ENCODE peak calls at places on chromosome 19, in ten cellular contexts. One of them, this sample, is unnamed.

GRCh38 chr19:54154603-54155345 is 4.7 kb downstream of the LENG1 start:
- DNase-seq in HFF-Myc: no peak
- DNase-seq in aorta: no peak
- DNase-seq in stimulated activated CD4-positive, alpha-beta T cell treated with anti-CD3 and anti-CD28 coated beads, TNF-alpha, amount 100 ng/mL, for 48 hours: no peak
- DNase-seq in smooth muscle cell of the brain vasculature: no peak
- DNase-seq in AG09319: no peak
- DNase-seq in CD8-positive, alpha-beta memory T cell: no peak
- DNase-seq in hepatocyte: no peak
- DNase-seq in activated T-helper 1 cell treated with Interleukin-2 at 50 U/mL for 16 hours: no peak
- DNase-seq in heart right ventricle: no peak
- DNase-seq in this sample: no peak

GRCh38 chr19:29817316-29817715 is 5.5 kb downstream of the CCNE1 start:
- DNase-seq in HFF-Myc: no peak
- DNase-seq in aorta: no peak
- DNase-seq in stimulated activated CD4-positive, alpha-beta T cell treated with anti-CD3 and anti-CD28 coated beads, TNF-alpha, amount 100 ng/mL, for 48 hours: no peak
- DNase-seq in smooth muscle cell of the brain vasculature: no peak
- DNase-seq in AG09319: no peak
- DNase-seq in CD8-positive, alpha-beta memory T cell: no peak
- DNase-seq in hepatocyte: no peak
- DNase-seq in activated T-helper 1 cell treated with Interleukin-2 at 50 U/mL for 16 hours: no peak
- DNase-seq in heart right ventricle: no peak
- DNase-seq in this sample: peak; percentile 92

GRCh38 chr19:36638862-36639510 is 27.7 kb downstream of the ZNF461 start:
- DNase-seq in HFF-Myc: no peak
- DNase-seq in aorta: no peak
- DNase-seq in stimulated activated CD4-positive, alpha-beta T cell treated with anti-CD3 and anti-CD28 coated beads, TNF-alpha, amount 100 ng/mL, for 48 hours: no peak
- DNase-seq in smooth muscle cell of the brain vasculature: no peak
- DNase-seq in AG09319: no peak
- DNase-seq in CD8-positive, alpha-beta memory T cell: no peak
- DNase-seq in hepatocyte: no peak
- DNase-seq in activated T-helper 1 cell treated with Interleukin-2 at 50 U/mL for 16 hours: no peak
- DNase-seq in heart right ventricle: no peak
- DNase-seq in this sample: no peak

GRCh38 chr19:30085394-30085793 is 143.4 kb downstream of the URI1 start:
- DNase-seq in HFF-Myc: no peak
- DNase-seq in aorta: peak; percentile 55
- DNase-seq in stimulated activated CD4-positive, alpha-beta T cell treated with anti-CD3 and anti-CD28 coated beads, TNF-alpha, amount 100 ng/mL, for 48 hours: no peak
- DNase-seq in smooth muscle cell of the brain vasculature: no peak
- DNase-seq in AG09319: no peak
- DNase-seq in CD8-positive, alpha-beta memory T cell: no peak
- DNase-seq in hepatocyte: no peak
- DNase-seq in activated T-helper 1 cell treated with Interleukin-2 at 50 U/mL for 16 hours: no peak
- DNase-seq in heart right ventricle: no peak
- DNase-seq in this sample: no peak

GRCh38 chr19:31591258-31591657 is 242.0 kb upstream of the TSHZ3 start:
- DNase-seq in HFF-Myc: no peak
- DNase-seq in aorta: no peak
- DNase-seq in stimulated activated CD4-positive, alpha-beta T cell treated with anti-CD3 and anti-CD28 coated beads, TNF-alpha, amount 100 ng/mL, for 48 hours: no peak
- DNase-seq in smooth muscle cell of the brain vasculature: no peak
- DNase-seq in AG09319: no peak
- DNase-seq in CD8-positive, alpha-beta memory T cell: no peak
- DNase-seq in hepatocyte: no peak
- DNase-seq in activated T-helper 1 cell treated with Interleukin-2 at 50 U/mL for 16 hours: no peak
- DNase-seq in heart right ventricle: no peak
- DNase-seq in this sample: no peak

GRCh38 chr19:51552996-51553725 is 17.9 kb upstream of the ZNF175 start:
- DNase-seq in HFF-Myc: peak; percentile 53
- DNase-seq in aorta: peak; percentile 89
- DNase-seq in stimulated activated CD4-positive, alpha-beta T cell treated with anti-CD3 and anti-CD28 coated beads, TNF-alpha, amount 100 ng/mL, for 48 hours: peak; percentile 48
- DNase-seq in smooth muscle cell of the brain vasculature: no peak
- DNase-seq in AG09319: no peak
- DNase-seq in CD8-positive, alpha-beta memory T cell: no peak
- DNase-seq in hepatocyte: peak; percentile 72
- DNase-seq in activated T-helper 1 cell treated with Interleukin-2 at 50 U/mL for 16 hours: no peak
- DNase-seq in heart right ventricle: peak; percentile 74
- DNase-seq in this sample: peak; percentile 90

GRCh38 chr19:35592226-35592625 is 6.3 kb downstream of the PMIS2 start:
- DNase-seq in HFF-Myc: no peak
- DNase-seq in aorta: no peak
- DNase-seq in stimulated activated CD4-positive, alpha-beta T cell treated with anti-CD3 and anti-CD28 coated beads, TNF-alpha, amount 100 ng/mL, for 48 hours: no peak
- DNase-seq in smooth muscle cell of the brain vasculature: no peak
- DNase-seq in AG09319: no peak
- DNase-seq in CD8-positive, alpha-beta memory T cell: no peak
- DNase-seq in hepatocyte: peak; percentile 64
- DNase-seq in activated T-helper 1 cell treated with Interleukin-2 at 50 U/mL for 16 hours: no peak
- DNase-seq in heart right ventricle: no peak
- DNase-seq in this sample: no peak

GRCh38 chr19:892243-892996 is 567 bp downstream of the MED16 start:
- DNase-seq in HFF-Myc: no peak
- DNase-seq in aorta: no peak
- DNase-seq in stimulated activated CD4-positive, alpha-beta T cell treated with anti-CD3 and anti-CD28 coated beads, TNF-alpha, amount 100 ng/mL, for 48 hours: no peak
- DNase-seq in smooth muscle cell of the brain vasculature: no peak
- DNase-seq in AG09319: no peak
- DNase-seq in CD8-positive, alpha-beta memory T cell: peak; percentile 39
- DNase-seq in hepatocyte: no peak
- DNase-seq in activated T-helper 1 cell treated with Interleukin-2 at 50 U/mL for 16 hours: no peak
- DNase-seq in heart right ventricle: no peak
- DNase-seq in this sample: no peak

GRCh38 chr19:18349524-18350128 is 9.2 kb downstream of the PGPEP1 start:
- DNase-seq in HFF-Myc: no peak
- DNase-seq in aorta: peak; percentile 86
- DNase-seq in stimulated activated CD4-positive, alpha-beta T cell treated with anti-CD3 and anti-CD28 coated beads, TNF-alpha, amount 100 ng/mL, for 48 hours: peak; percentile 19
- DNase-seq in smooth muscle cell of the brain vasculature: peak; percentile 46
- DNase-seq in AG09319: no peak
- DNase-seq in CD8-positive, alpha-beta memory T cell: no peak
- DNase-seq in hepatocyte: peak; percentile 71
- DNase-seq in activated T-helper 1 cell treated with Interleukin-2 at 50 U/mL for 16 hours: no peak
- DNase-seq in heart right ventricle: peak; percentile 48
- DNase-seq in this sample: peak; percentile 76

GRCh38 chr19:1671716-1672037 is 19.3 kb upstream of the TCF3 start:
- DNase-seq in HFF-Myc: no peak
- DNase-seq in aorta: no peak
- DNase-seq in stimulated activated CD4-positive, alpha-beta T cell treated with anti-CD3 and anti-CD28 coated beads, TNF-alpha, amount 100 ng/mL, for 48 hours: no peak
- DNase-seq in smooth muscle cell of the brain vasculature: no peak
- DNase-seq in AG09319: no peak
- DNase-seq in CD8-positive, alpha-beta memory T cell: no peak
- DNase-seq in hepatocyte: no peak
- DNase-seq in activated T-helper 1 cell treated with Interleukin-2 at 50 U/mL for 16 hours: no peak
- DNase-seq in heart right ventricle: no peak
- DNase-seq in this sample: no peak

GRCh38 chr19:41753159-41753558 is 2.2 kb upstream of the CEACAM6 start:
- DNase-seq in HFF-Myc: no peak
- DNase-seq in aorta: peak; percentile 83
- DNase-seq in stimulated activated CD4-positive, alpha-beta T cell treated with anti-CD3 and anti-CD28 coated beads, TNF-alpha, amount 100 ng/mL, for 48 hours: peak; percentile 78
- DNase-seq in smooth muscle cell of the brain vasculature: no peak
- DNase-seq in AG09319: no peak
- DNase-seq in CD8-positive, alpha-beta memory T cell: peak; percentile 56
- DNase-seq in hepatocyte: peak; percentile 31
- DNase-seq in activated T-helper 1 cell treated with Interleukin-2 at 50 U/mL for 16 hours: peak; percentile 58
- DNase-seq in heart right ventricle: no peak
- DNase-seq in this sample: peak; percentile 18

GRCh38 chr19:48714759-48715261 is 4.7 kb downstream of the MAMSTR start:
- DNase-seq in HFF-Myc: no peak
- DNase-seq in aorta: no peak
- DNase-seq in stimulated activated CD4-positive, alpha-beta T cell treated with anti-CD3 and anti-CD28 coated beads, TNF-alpha, amount 100 ng/mL, for 48 hours: no peak
- DNase-seq in smooth muscle cell of the brain vasculature: no peak
- DNase-seq in AG09319: no peak
- DNase-seq in CD8-positive, alpha-beta memory T cell: no peak
- DNase-seq in hepatocyte: no peak
- DNase-seq in activated T-helper 1 cell treated with Interleukin-2 at 50 U/mL for 16 hours: no peak
- DNase-seq in heart right ventricle: no peak
- DNase-seq in this sample: no peak

GRCh38 chr19:7691497-7691896 is 10.4 kb downstream of the FCER2 start:
- DNase-seq in HFF-Myc: no peak
- DNase-seq in aorta: no peak
- DNase-seq in stimulated activated CD4-positive, alpha-beta T cell treated with anti-CD3 and anti-CD28 coated beads, TNF-alpha, amount 100 ng/mL, for 48 hours: no peak
- DNase-seq in smooth muscle cell of the brain vasculature: no peak
- DNase-seq in AG09319: no peak
- DNase-seq in CD8-positive, alpha-beta memory T cell: peak; percentile 29
- DNase-seq in hepatocyte: no peak
- DNase-seq in activated T-helper 1 cell treated with Interleukin-2 at 50 U/mL for 16 hours: no peak
- DNase-seq in heart right ventricle: no peak
- DNase-seq in this sample: no peak

GRCh38 chr19:14519860-14520407 is 1.7 kb upstream of the DNAJB1 start:
- DNase-seq in HFF-Myc: no peak
- DNase-seq in aorta: no peak
- DNase-seq in stimulated activated CD4-positive, alpha-beta T cell treated with anti-CD3 and anti-CD28 coated beads, TNF-alpha, amount 100 ng/mL, for 48 hours: no peak
- DNase-seq in smooth muscle cell of the brain vasculature: no peak
- DNase-seq in AG09319: no peak
- DNase-seq in CD8-positive, alpha-beta memory T cell: no peak
- DNase-seq in hepatocyte: no peak
- DNase-seq in activated T-helper 1 cell treated with Interleukin-2 at 50 U/mL for 16 hours: no peak
- DNase-seq in heart right ventricle: no peak
- DNase-seq in this sample: peak; percentile 77

GRCh38 chr19:44845612-44846454 is at the start of gene NECTIN2:
- DNase-seq in HFF-Myc: peak; percentile 96
- DNase-seq in aorta: peak; percentile 100
- DNase-seq in stimulated activated CD4-positive, alpha-beta T cell treated with anti-CD3 and anti-CD28 coated beads, TNF-alpha, amount 100 ng/mL, for 48 hours: peak; percentile 97
- DNase-seq in smooth muscle cell of the brain vasculature: peak; percentile 97
- DNase-seq in AG09319: peak; percentile 98
- DNase-seq in CD8-positive, alpha-beta memory T cell: peak; percentile 75
- DNase-seq in hepatocyte: peak; percentile 100
- DNase-seq in activated T-helper 1 cell treated with Interleukin-2 at 50 U/mL for 16 hours: peak; percentile 37
- DNase-seq in heart right ventricle: peak; percentile 100
- DNase-seq in this sample: peak; percentile 99

GRCh38 chr19:1645299-1645698 is 7.1 kb downstream of the TCF3 start:
- DNase-seq in HFF-Myc: no peak
- DNase-seq in aorta: no peak
- DNase-seq in stimulated activated CD4-positive, alpha-beta T cell treated with anti-CD3 and anti-CD28 coated beads, TNF-alpha, amount 100 ng/mL, for 48 hours: no peak
- DNase-seq in smooth muscle cell of the brain vasculature: no peak
- DNase-seq in AG09319: no peak
- DNase-seq in CD8-positive, alpha-beta memory T cell: no peak
- DNase-seq in hepatocyte: no peak
- DNase-seq in activated T-helper 1 cell treated with Interleukin-2 at 50 U/mL for 16 hours: no peak
- DNase-seq in heart right ventricle: no peak
- DNase-seq in this sample: no peak

GRCh38 chr19:426725-427445 is 17.9 kb upstream of the C2CD4C start:
- DNase-seq in HFF-Myc: no peak
- DNase-seq in aorta: peak; percentile 65
- DNase-seq in stimulated activated CD4-positive, alpha-beta T cell treated with anti-CD3 and anti-CD28 coated beads, TNF-alpha, amount 100 ng/mL, for 48 hours: no peak
- DNase-seq in smooth muscle cell of the brain vasculature: no peak
- DNase-seq in AG09319: no peak
- DNase-seq in CD8-positive, alpha-beta memory T cell: no peak
- DNase-seq in hepatocyte: no peak
- DNase-seq in activated T-helper 1 cell treated with Interleukin-2 at 50 U/mL for 16 hours: no peak
- DNase-seq in heart right ventricle: no peak
- DNase-seq in this sample: no peak

GRCh38 chr19:19120308-19121156 is 17.7 kb downstream of the TMEM161A start:
- DNase-seq in HFF-Myc: no peak
- DNase-seq in aorta: no peak
- DNase-seq in stimulated activated CD4-positive, alpha-beta T cell treated with anti-CD3 and anti-CD28 coated beads, TNF-alpha, amount 100 ng/mL, for 48 hours: no peak
- DNase-seq in smooth muscle cell of the brain vasculature: no peak
- DNase-seq in AG09319: no peak
- DNase-seq in CD8-positive, alpha-beta memory T cell: no peak
- DNase-seq in hepatocyte: peak; percentile 72
- DNase-seq in activated T-helper 1 cell treated with Interleukin-2 at 50 U/mL for 16 hours: no peak
- DNase-seq in heart right ventricle: no peak
- DNase-seq in this sample: peak; percentile 45

GRCh38 chr19:37954421-37954874 is 47.4 kb downstream of the SIPA1L3 start:
- DNase-seq in HFF-Myc: no peak
- DNase-seq in aorta: no peak
- DNase-seq in stimulated activated CD4-positive, alpha-beta T cell treated with anti-CD3 and anti-CD28 coated beads, TNF-alpha, amount 100 ng/mL, for 48 hours: no peak
- DNase-seq in smooth muscle cell of the brain vasculature: no peak
- DNase-seq in AG09319: no peak
- DNase-seq in CD8-positive, alpha-beta memory T cell: no peak
- DNase-seq in hepatocyte: no peak
- DNase-seq in activated T-helper 1 cell treated with Interleukin-2 at 50 U/mL for 16 hours: no peak
- DNase-seq in heart right ventricle: no peak
- DNase-seq in this sample: no peak

GRCh38 chr19:45075215-45076028 is 856 bp downstream of the ZNF296 start:
- DNase-seq in HFF-Myc: no peak
- DNase-seq in aorta: peak; percentile 85
- DNase-seq in stimulated activated CD4-positive, alpha-beta T cell treated with anti-CD3 and anti-CD28 coated beads, TNF-alpha, amount 100 ng/mL, for 48 hours: peak; percentile 34
- DNase-seq in smooth muscle cell of the brain vasculature: no peak
- DNase-seq in AG09319: no peak
- DNase-seq in CD8-positive, alpha-beta memory T cell: peak; percentile 40
- DNase-seq in hepatocyte: peak; percentile 77
- DNase-seq in activated T-helper 1 cell treated with Interleukin-2 at 50 U/mL for 16 hours: no peak
- DNase-seq in heart right ventricle: peak; percentile 55
- DNase-seq in this sample: no peak

GRCh38 chr19:46211201-46211881 is 18.2 kb upstream of the IGFL1 start:
- DNase-seq in HFF-Myc: no peak
- DNase-seq in aorta: peak; percentile 53
- DNase-seq in stimulated activated CD4-positive, alpha-beta T cell treated with anti-CD3 and anti-CD28 coated beads, TNF-alpha, amount 100 ng/mL, for 48 hours: no peak
- DNase-seq in smooth muscle cell of the brain vasculature: no peak
- DNase-seq in AG09319: no peak
- DNase-seq in CD8-positive, alpha-beta memory T cell: no peak
- DNase-seq in hepatocyte: peak; percentile 80
- DNase-seq in activated T-helper 1 cell treated with Interleukin-2 at 50 U/mL for 16 hours: no peak
- DNase-seq in heart right ventricle: no peak
- DNase-seq in this sample: peak; percentile 96

GRCh38 chr19:38304352-38304865 is 358 bp downstream of the C19orf33 start:
- DNase-seq in HFF-Myc: no peak
- DNase-seq in aorta: no peak
- DNase-seq in stimulated activated CD4-positive, alpha-beta T cell treated with anti-CD3 and anti-CD28 coated beads, TNF-alpha, amount 100 ng/mL, for 48 hours: no peak
- DNase-seq in smooth muscle cell of the brain vasculature: no peak
- DNase-seq in AG09319: no peak
- DNase-seq in CD8-positive, alpha-beta memory T cell: no peak
- DNase-seq in hepatocyte: no peak
- DNase-seq in activated T-helper 1 cell treated with Interleukin-2 at 50 U/mL for 16 hours: no peak
- DNase-seq in heart right ventricle: no peak
- DNase-seq in this sample: no peak

GRCh38 chr19:47106819-47107200 is 6.8 kb downstream of the ZC3H4 start:
- DNase-seq in HFF-Myc: no peak
- DNase-seq in aorta: no peak
- DNase-seq in stimulated activated CD4-positive, alpha-beta T cell treated with anti-CD3 and anti-CD28 coated beads, TNF-alpha, amount 100 ng/mL, for 48 hours: no peak
- DNase-seq in smooth muscle cell of the brain vasculature: no peak
- DNase-seq in AG09319: no peak
- DNase-seq in CD8-positive, alpha-beta memory T cell: no peak
- DNase-seq in hepatocyte: no peak
- DNase-seq in activated T-helper 1 cell treated with Interleukin-2 at 50 U/mL for 16 hours: no peak
- DNase-seq in heart right ventricle: no peak
- DNase-seq in this sample: no peak

GRCh38 chr19:51421229-51422052 is 4.0 kb upstream of the SIGLEC10 start:
- DNase-seq in HFF-Myc: no peak
- DNase-seq in aorta: no peak
- DNase-seq in stimulated activated CD4-positive, alpha-beta T cell treated with anti-CD3 and anti-CD28 coated beads, TNF-alpha, amount 100 ng/mL, for 48 hours: no peak
- DNase-seq in smooth muscle cell of the brain vasculature: no peak
- DNase-seq in AG09319: no peak
- DNase-seq in CD8-positive, alpha-beta memory T cell: peak; percentile 4
- DNase-seq in hepatocyte: no peak
- DNase-seq in activated T-helper 1 cell treated with Interleukin-2 at 50 U/mL for 16 hours: no peak
- DNase-seq in heart right ventricle: no peak
- DNase-seq in this sample: no peak

GRCh38 chr19:39409207-39409885 is 2.7 kb downstream of the ZFP36 start:
- DNase-seq in HFF-Myc: no peak
- DNase-seq in aorta: peak; percentile 97
- DNase-seq in stimulated activated CD4-positive, alpha-beta T cell treated with anti-CD3 and anti-CD28 coated beads, TNF-alpha, amount 100 ng/mL, for 48 hours: peak; percentile 81
- DNase-seq in smooth muscle cell of the brain vasculature: no peak
- DNase-seq in AG09319: no peak
- DNase-seq in CD8-positive, alpha-beta memory T cell: peak; percentile 86
- DNase-seq in hepatocyte: peak; percentile 96
- DNase-seq in activated T-helper 1 cell treated with Interleukin-2 at 50 U/mL for 16 hours: peak; percentile 68
- DNase-seq in heart right ventricle: peak; percentile 90
- DNase-seq in this sample: peak; percentile 89

GRCh38 chr19:50932018-50932689 is 20.7 kb downstream of the KLK5 start:
- DNase-seq in HFF-Myc: no peak
- DNase-seq in aorta: no peak
- DNase-seq in stimulated activated CD4-positive, alpha-beta T cell treated with anti-CD3 and anti-CD28 coated beads, TNF-alpha, amount 100 ng/mL, for 48 hours: no peak
- DNase-seq in smooth muscle cell of the brain vasculature: no peak
- DNase-seq in AG09319: no peak
- DNase-seq in CD8-positive, alpha-beta memory T cell: no peak
- DNase-seq in hepatocyte: no peak
- DNase-seq in activated T-helper 1 cell treated with Interleukin-2 at 50 U/mL for 16 hours: no peak
- DNase-seq in heart right ventricle: no peak
- DNase-seq in this sample: no peak

GRCh38 chr19:45211751-45212381 is 33.3 kb downstream of the BLOC1S3 start:
- DNase-seq in HFF-Myc: no peak
- DNase-seq in aorta: peak; percentile 80
- DNase-seq in stimulated activated CD4-positive, alpha-beta T cell treated with anti-CD3 and anti-CD28 coated beads, TNF-alpha, amount 100 ng/mL, for 48 hours: no peak
- DNase-seq in smooth muscle cell of the brain vasculature: no peak
- DNase-seq in AG09319: no peak
- DNase-seq in CD8-positive, alpha-beta memory T cell: no peak
- DNase-seq in hepatocyte: no peak
- DNase-seq in activated T-helper 1 cell treated with Interleukin-2 at 50 U/mL for 16 hours: no peak
- DNase-seq in heart right ventricle: peak; percentile 67
- DNase-seq in this sample: no peak

GRCh38 chr19:13165091-13165997 is 15.1 kb downstream of the IER2 start:
- DNase-seq in HFF-Myc: no peak
- DNase-seq in aorta: no peak
- DNase-seq in stimulated activated CD4-positive, alpha-beta T cell treated with anti-CD3 and anti-CD28 coated beads, TNF-alpha, amount 100 ng/mL, for 48 hours: no peak
- DNase-seq in smooth muscle cell of the brain vasculature: no peak
- DNase-seq in AG09319: no peak
- DNase-seq in CD8-positive, alpha-beta memory T cell: no peak
- DNase-seq in hepatocyte: peak; percentile 39
- DNase-seq in activated T-helper 1 cell treated with Interleukin-2 at 50 U/mL for 16 hours: no peak
- DNase-seq in heart right ventricle: no peak
- DNase-seq in this sample: no peak